ENCODE peak calls at places on chromosomes 16 and 17, in ten cellular contexts. One of them, this sample, is unnamed.

GRCh38 chr16:61421111-61421510 is 615.1 kb downstream of the CDH8 start:
- DNase-seq in tibial artery: no peak
- DNase-seq in left ventricle myocardium inferior: no peak
- DNase-seq in gastrocnemius medialis: no peak
- DNase-seq in neural progenitor cell: no peak
- DNase-seq in pancreas: no peak
- DNase-seq in thoracic aorta: no peak
- DNase-seq in PC-3: no peak
- DNase-seq in Karpas-422: no peak
- DNase-seq in HCT116: no peak
- DNase-seq in this sample: no peak

GRCh38 chr17:38460082-38460715 is 31.9 kb downstream of the ARHGAP23 start:
- DNase-seq in tibial artery: no peak
- DNase-seq in left ventricle myocardium inferior: no peak
- DNase-seq in gastrocnemius medialis: no peak
- DNase-seq in neural progenitor cell: no peak
- DNase-seq in pancreas: no peak
- DNase-seq in thoracic aorta: no peak
- DNase-seq in PC-3: no peak
- DNase-seq in Karpas-422: no peak
- DNase-seq in HCT116: no peak
- DNase-seq in this sample: no peak

GRCh38 chr16:88870608-88871348 is 4.3 kb upstream of the PABPN1L start:
- DNase-seq in tibial artery: no peak
- DNase-seq in left ventricle myocardium inferior: no peak
- DNase-seq in gastrocnemius medialis: no peak
- DNase-seq in neural progenitor cell: no peak
- DNase-seq in pancreas: no peak
- DNase-seq in thoracic aorta: no peak
- DNase-seq in PC-3: no peak
- DNase-seq in Karpas-422: peak; percentile 59
- DNase-seq in HCT116: no peak
- DNase-seq in this sample: no peak

GRCh38 chr17:34178047-34178446 is 77.0 kb upstream of the CCL2 start:
- DNase-seq in tibial artery: no peak
- DNase-seq in left ventricle myocardium inferior: no peak
- DNase-seq in gastrocnemius medialis: no peak
- DNase-seq in neural progenitor cell: peak; percentile 52
- DNase-seq in pancreas: no peak
- DNase-seq in thoracic aorta: no peak
- DNase-seq in PC-3: no peak
- DNase-seq in Karpas-422: no peak
- DNase-seq in HCT116: no peak
- DNase-seq in this sample: no peak

GRCh38 chr17:68511254-68511670 is 968 bp upstream of the PRKAR1A start:
- DNase-seq in tibial artery: no peak
- DNase-seq in left ventricle myocardium inferior: no peak
- DNase-seq in gastrocnemius medialis: no peak
- DNase-seq in neural progenitor cell: no peak
- DNase-seq in pancreas: no peak
- DNase-seq in thoracic aorta: no peak
- DNase-seq in PC-3: no peak
- DNase-seq in Karpas-422: no peak
- DNase-seq in HCT116: no peak
- DNase-seq in this sample: no peak

GRCh38 chr16:20949660-20950059 is 49.1 kb downstream of the LYRM1 start:
- DNase-seq in tibial artery: no peak
- DNase-seq in left ventricle myocardium inferior: no peak
- DNase-seq in gastrocnemius medialis: no peak
- DNase-seq in neural progenitor cell: no peak
- DNase-seq in pancreas: no peak
- DNase-seq in thoracic aorta: no peak
- DNase-seq in PC-3: no peak
- DNase-seq in Karpas-422: no peak
- DNase-seq in HCT116: no peak
- DNase-seq in this sample: no peak

GRCh38 chr17:54785643-54786258 is 114.9 kb upstream of the TOM1L1 start:
- DNase-seq in tibial artery: no peak
- DNase-seq in left ventricle myocardium inferior: no peak
- DNase-seq in gastrocnemius medialis: no peak
- DNase-seq in neural progenitor cell: no peak
- DNase-seq in pancreas: no peak
- DNase-seq in thoracic aorta: no peak
- DNase-seq in PC-3: no peak
- DNase-seq in Karpas-422: no peak
- DNase-seq in HCT116: no peak
- DNase-seq in this sample: no peak

GRCh38 chr16:51383909-51384308 is 232.8 kb upstream of the SALL1 start:
- DNase-seq in tibial artery: no peak
- DNase-seq in left ventricle myocardium inferior: no peak
- DNase-seq in gastrocnemius medialis: no peak
- DNase-seq in neural progenitor cell: no peak
- DNase-seq in pancreas: no peak
- DNase-seq in thoracic aorta: no peak
- DNase-seq in PC-3: no peak
- DNase-seq in Karpas-422: no peak
- DNase-seq in HCT116: no peak
- DNase-seq in this sample: no peak

GRCh38 chr16:16021020-16021419 is 71.6 kb downstream of the ABCC1 start:
- DNase-seq in tibial artery: no peak
- DNase-seq in left ventricle myocardium inferior: no peak
- DNase-seq in gastrocnemius medialis: no peak
- DNase-seq in neural progenitor cell: no peak
- DNase-seq in pancreas: no peak
- DNase-seq in thoracic aorta: no peak
- DNase-seq in PC-3: no peak
- DNase-seq in Karpas-422: peak; percentile 68
- DNase-seq in HCT116: no peak
- DNase-seq in this sample: no peak

GRCh38 chr16:16019488-16019887 is 70.1 kb downstream of the ABCC1 start:
- DNase-seq in tibial artery: no peak
- DNase-seq in left ventricle myocardium inferior: no peak
- DNase-seq in gastrocnemius medialis: no peak
- DNase-seq in neural progenitor cell: no peak
- DNase-seq in pancreas: no peak
- DNase-seq in thoracic aorta: peak; percentile 41
- DNase-seq in PC-3: peak; percentile 80
- DNase-seq in Karpas-422: no peak
- DNase-seq in HCT116: peak; percentile 10
- DNase-seq in this sample: no peak

GRCh38 chr16:16018705-16019104 is 69.3 kb downstream of the ABCC1 start:
- DNase-seq in tibial artery: no peak
- DNase-seq in left ventricle myocardium inferior: no peak
- DNase-seq in gastrocnemius medialis: no peak
- DNase-seq in neural progenitor cell: no peak
- DNase-seq in pancreas: no peak
- DNase-seq in thoracic aorta: no peak
- DNase-seq in PC-3: peak; percentile 38
- DNase-seq in Karpas-422: no peak
- DNase-seq in HCT116: no peak
- DNase-seq in this sample: no peak

GRCh38 chr16:16021646-16021987 is 72.2 kb downstream of the ABCC1 start:
- DNase-seq in tibial artery: no peak
- DNase-seq in left ventricle myocardium inferior: no peak
- DNase-seq in gastrocnemius medialis: no peak
- DNase-seq in neural progenitor cell: no peak
- DNase-seq in pancreas: no peak
- DNase-seq in thoracic aorta: no peak
- DNase-seq in PC-3: no peak
- DNase-seq in Karpas-422: no peak
- DNase-seq in HCT116: no peak
- DNase-seq in this sample: no peak

DNA sequence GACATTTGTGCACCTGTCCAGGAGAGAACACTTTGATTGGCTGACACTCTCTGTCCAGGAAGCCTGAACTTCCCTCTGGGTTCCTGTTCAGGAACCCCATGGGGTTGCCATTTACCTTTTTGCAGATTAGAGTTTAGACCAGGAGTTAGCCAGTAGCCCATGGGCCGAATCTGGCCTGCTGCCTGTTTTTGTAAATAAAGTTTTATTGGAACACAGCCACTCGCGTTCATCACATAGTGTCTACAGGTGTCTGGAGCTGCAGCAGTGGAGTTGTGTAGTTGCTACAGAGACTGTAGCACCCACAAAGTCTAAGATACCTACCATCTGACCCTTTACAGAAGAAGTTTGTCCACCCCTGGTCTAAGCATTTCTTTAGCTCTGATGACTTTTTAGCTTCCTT is 70.9 kb downstream of the ABCC1 start:
- DNase-seq in tibial artery: no peak
- DNase-seq in left ventricle myocardium inferior: no peak
- DNase-seq in gastrocnemius medialis: no peak
- DNase-seq in neural progenitor cell: no peak
- DNase-seq in pancreas: no peak
- DNase-seq in thoracic aorta: no peak
- DNase-seq in PC-3: no peak
- DNase-seq in Karpas-422: no peak
- DNase-seq in HCT116: no peak
- DNase-seq in this sample: no peak
- H3K27ac ChIP-seq in tibial artery: peak overlapping the region; percentile 51
- H3K27ac ChIP-seq in left ventricle myocardium inferior: no peak overlapping the region
- H3K27ac ChIP-seq in gastrocnemius medialis: no peak overlapping the region
- H3K27ac ChIP-seq in neural progenitor cell: no peak overlapping the region
- H3K27ac ChIP-seq in pancreas: no peak overlapping the region
- H3K27ac ChIP-seq in thoracic aorta: no peak overlapping the region
- H3K27ac ChIP-seq in PC-3: peak overlapping the region; percentile 89
- H3K27ac ChIP-seq in Karpas-422: peak overlapping the region; percentile 86
- H3K27ac ChIP-seq in HCT116: peak overlapping the region; percentile 7
- H3K27ac ChIP-seq in this sample: no peak overlapping the region

DNA sequence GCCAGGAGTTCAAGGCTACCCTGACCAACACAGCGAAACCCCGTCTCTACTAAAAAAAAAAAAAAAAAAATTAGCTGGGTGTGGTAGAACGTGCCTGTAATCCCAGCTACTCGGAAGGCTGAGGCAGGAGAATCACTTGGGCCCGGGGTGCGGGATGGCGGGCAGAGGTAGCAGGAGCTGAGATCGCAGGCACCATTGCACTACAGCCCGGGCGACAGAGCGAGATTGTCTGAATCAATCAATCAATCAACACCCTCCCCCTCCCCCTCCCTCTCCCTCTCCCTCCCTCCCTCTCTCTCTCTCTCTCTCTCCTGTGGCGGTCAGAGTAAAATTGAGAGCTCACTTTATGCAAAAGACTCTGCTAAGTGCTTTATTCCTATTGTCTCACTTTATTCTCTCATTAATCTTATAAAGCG is 1.2 kb downstream of the HSDL1 start:
- DNase-seq in tibial artery: no peak
- DNase-seq in left ventricle myocardium inferior: no peak
- DNase-seq in gastrocnemius medialis: no peak
- DNase-seq in neural progenitor cell: peak; percentile 71
- DNase-seq in pancreas: no peak
- DNase-seq in thoracic aorta: no peak
- DNase-seq in PC-3: no peak
- DNase-seq in Karpas-422: peak; percentile 59
- DNase-seq in HCT116: no peak
- DNase-seq in this sample: no peak
- H3K4me3 ChIP-seq in tibial artery: peak overlapping the region; percentile 72
- H3K4me3 ChIP-seq in left ventricle myocardium inferior: peak overlapping the region; percentile 93
- H3K4me3 ChIP-seq in gastrocnemius medialis: peak overlapping the region; percentile 92
- H3K4me3 ChIP-seq in neural progenitor cell: peak overlapping the region; percentile 94
- H3K4me3 ChIP-seq in pancreas: no peak overlapping the region
- H3K4me3 ChIP-seq in thoracic aorta: peak overlapping the region; percentile 98
- H3K4me3 ChIP-seq in PC-3: peak overlapping the region; percentile 97
- H3K4me3 ChIP-seq in Karpas-422: peak overlapping the region; percentile 92
- H3K4me3 ChIP-seq in HCT116: peak overlapping the region; percentile 93
- H3K4me3 ChIP-seq in this sample: peak overlapping the region; percentile 63

GRCh38 chr16:81517150-81517499 is 72.5 kb downstream of the CMIP start:
- DNase-seq in tibial artery: no peak
- DNase-seq in left ventricle myocardium inferior: no peak
- DNase-seq in gastrocnemius medialis: no peak
- DNase-seq in neural progenitor cell: no peak
- DNase-seq in pancreas: no peak
- DNase-seq in thoracic aorta: no peak
- DNase-seq in PC-3: no peak
- DNase-seq in Karpas-422: no peak
- DNase-seq in HCT116: no peak
- DNase-seq in this sample: no peak

GRCh38 chr16:81515281-81515680 is 70.7 kb downstream of the CMIP start:
- DNase-seq in tibial artery: no peak
- DNase-seq in left ventricle myocardium inferior: no peak
- DNase-seq in gastrocnemius medialis: no peak
- DNase-seq in neural progenitor cell: no peak
- DNase-seq in pancreas: peak; percentile 35
- DNase-seq in thoracic aorta: no peak
- DNase-seq in PC-3: no peak
- DNase-seq in Karpas-422: no peak
- DNase-seq in HCT116: no peak
- DNase-seq in this sample: no peak

GRCh38 chr16:81516478-81517149 is 72.0 kb downstream of the CMIP start:
- DNase-seq in tibial artery: no peak
- DNase-seq in left ventricle myocardium inferior: no peak
- DNase-seq in gastrocnemius medialis: no peak
- DNase-seq in neural progenitor cell: no peak
- DNase-seq in pancreas: peak; percentile 39
- DNase-seq in thoracic aorta: no peak
- DNase-seq in PC-3: no peak
- DNase-seq in Karpas-422: no peak
- DNase-seq in HCT116: no peak
- DNase-seq in this sample: no peak

GRCh38 chr16:81514568-81515258 is 70.1 kb downstream of the CMIP start:
- DNase-seq in tibial artery: no peak
- DNase-seq in left ventricle myocardium inferior: no peak
- DNase-seq in gastrocnemius medialis: no peak
- DNase-seq in neural progenitor cell: no peak
- DNase-seq in pancreas: peak; percentile 30
- DNase-seq in thoracic aorta: no peak
- DNase-seq in PC-3: no peak
- DNase-seq in Karpas-422: no peak
- DNase-seq in HCT116: no peak
- DNase-seq in this sample: no peak

GRCh38 chr16:81515721-81516120 is 71.1 kb downstream of the CMIP start:
- DNase-seq in tibial artery: no peak
- DNase-seq in left ventricle myocardium inferior: no peak
- DNase-seq in gastrocnemius medialis: no peak
- DNase-seq in neural progenitor cell: no peak
- DNase-seq in pancreas: peak; percentile 35
- DNase-seq in thoracic aorta: no peak
- DNase-seq in PC-3: no peak
- DNase-seq in Karpas-422: no peak
- DNase-seq in HCT116: no peak
- DNase-seq in this sample: no peak
- H3K4me1 ChIP-seq in tibial artery: no peaks in the 10 kb centered on the region
- H3K4me1 ChIP-seq in left ventricle myocardium inferior: peaks cover 68% of the 10 kb centered on the region
- H3K4me1 ChIP-seq in gastrocnemius medialis: peaks cover 16% of the 10 kb centered on the region
- H3K4me1 ChIP-seq in neural progenitor cell: peaks cover 17% of the 10 kb centered on the region
- H3K4me1 ChIP-seq in pancreas: peaks cover 6% of the 10 kb centered on the region
- H3K4me1 ChIP-seq in thoracic aorta: peaks cover 7% of the 10 kb centered on the region
- H3K4me1 ChIP-seq in PC-3: peaks cover 58% of the 10 kb centered on the region
- H3K4me1 ChIP-seq in Karpas-422: peaks cover 11% of the 10 kb centered on the region
- H3K4me1 ChIP-seq in HCT116: peaks cover 42% of the 10 kb centered on the region
- H3K4me1 ChIP-seq in this sample: peaks cover 5% of the 10 kb centered on the region

GRCh38 chr17:30210901-30211300 is 24.6 kb downstream of the SLC6A4 start:
- DNase-seq in tibial artery: no peak
- DNase-seq in left ventricle myocardium inferior: no peak
- DNase-seq in gastrocnemius medialis: no peak
- DNase-seq in neural progenitor cell: no peak
- DNase-seq in pancreas: no peak
- DNase-seq in thoracic aorta: no peak
- DNase-seq in PC-3: no peak
- DNase-seq in Karpas-422: no peak
- DNase-seq in HCT116: no peak
- DNase-seq in this sample: no peak

GRCh38 chr17:30207655-30208054 is 27.8 kb downstream of the SLC6A4 start:
- DNase-seq in tibial artery: no peak
- DNase-seq in left ventricle myocardium inferior: no peak
- DNase-seq in gastrocnemius medialis: no peak
- DNase-seq in neural progenitor cell: no peak
- DNase-seq in pancreas: no peak
- DNase-seq in thoracic aorta: no peak
- DNase-seq in PC-3: no peak
- DNase-seq in Karpas-422: no peak
- DNase-seq in HCT116: no peak
- DNase-seq in this sample: no peak

GRCh38 chr17:30211371-30211770 is 24.1 kb downstream of the SLC6A4 start:
- DNase-seq in tibial artery: no peak
- DNase-seq in left ventricle myocardium inferior: no peak
- DNase-seq in gastrocnemius medialis: no peak
- DNase-seq in neural progenitor cell: no peak
- DNase-seq in pancreas: no peak
- DNase-seq in thoracic aorta: no peak
- DNase-seq in PC-3: no peak
- DNase-seq in Karpas-422: no peak
- DNase-seq in HCT116: no peak
- DNase-seq in this sample: no peak

GRCh38 chr17:30210366-30210765 is 25.1 kb downstream of the SLC6A4 start:
- DNase-seq in tibial artery: no peak
- DNase-seq in left ventricle myocardium inferior: no peak
- DNase-seq in gastrocnemius medialis: no peak
- DNase-seq in neural progenitor cell: no peak
- DNase-seq in pancreas: no peak
- DNase-seq in thoracic aorta: no peak
- DNase-seq in PC-3: no peak
- DNase-seq in Karpas-422: no peak
- DNase-seq in HCT116: no peak
- DNase-seq in this sample: no peak

DNA sequence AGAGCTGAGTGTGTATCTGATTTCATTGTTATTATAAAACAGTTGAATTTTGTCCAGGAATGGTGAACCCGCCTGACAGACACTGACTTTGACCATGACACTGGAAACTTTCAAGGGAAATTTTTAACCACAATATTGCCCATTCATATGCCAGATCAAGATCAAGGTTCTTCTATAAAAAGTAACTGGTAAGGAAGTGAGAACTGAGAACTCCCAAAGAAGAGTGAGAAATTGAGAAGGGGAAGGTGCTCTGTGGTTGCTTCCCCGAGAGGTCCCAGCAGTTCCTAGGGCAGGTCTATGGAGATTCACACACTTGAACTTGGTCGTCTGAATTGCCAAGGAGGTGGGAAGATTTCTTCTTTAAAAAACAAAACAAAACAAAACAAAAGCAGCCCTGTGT is 27.3 kb downstream of the SLC6A4 start:
- DNase-seq in tibial artery: no peak
- DNase-seq in left ventricle myocardium inferior: no peak
- DNase-seq in gastrocnemius medialis: no peak
- DNase-seq in neural progenitor cell: no peak
- DNase-seq in pancreas: no peak
- DNase-seq in thoracic aorta: no peak
- DNase-seq in PC-3: no peak
- DNase-seq in Karpas-422: no peak
- DNase-seq in HCT116: no peak
- DNase-seq in this sample: no peak
- H3K27ac ChIP-seq in tibial artery: no peak overlapping the region
- H3K27ac ChIP-seq in left ventricle myocardium inferior: no peak overlapping the region
- H3K27ac ChIP-seq in gastrocnemius medialis: no peak overlapping the region
- H3K27ac ChIP-seq in neural progenitor cell: no peak overlapping the region
- H3K27ac ChIP-seq in pancreas: no peak overlapping the region
- H3K27ac ChIP-seq in thoracic aorta: no peak overlapping the region
- H3K27ac ChIP-seq in PC-3: no peak overlapping the region
- H3K27ac ChIP-seq in Karpas-422: no peak overlapping the region
- H3K27ac ChIP-seq in HCT116: no peak overlapping the region
- H3K27ac ChIP-seq in this sample: no peak overlapping the region